ENCODE peak calls at places on chromosomes 3 and 15, in eight cellular contexts. P is heart right ventricle; A is pancreas; E is cardiac muscle cell; I is GM23338; S is CD8-positive, alpha-beta T cell; Z is IMR-90; Q is H9. X is an unnamed sample.

GRCh38 chr3:98561727-98562521 is 30.1 kb downstream of the GPR15 start:
- DNase-seq in I (no peak), P (no peak), A (no peak), S (no peak), Q (no peak), Z (peak; percentile 12), E (no peak), X (no peak)

GRCh38 chr3:195153121-195153520 is 117.8 kb downstream of the XXYLT1 start:
- DNase-seq in S (no peak), P (peak; percentile 42), Q (peak; percentile 47), Z (peak; percentile 17), E (no peak), A (no peak), I (peak; percentile 65), X (no peak)

GRCh38 chr3:23077126-23077525 is 126.0 kb upstream of the UBE2E2 start:
- DNase-seq in P (no peak), I (no peak), S (no peak), Q (no peak), A (no peak), Z (no peak), E (no peak), X (peak; percentile 25)

GRCh38 chr15:41957021-41957897 is 15.1 kb downstream of the EHD4 start:
- DNase-seq in E (peak; percentile 39), Q (no peak), Z (peak; percentile 38), P (no peak), I (no peak), A (no peak), S (no peak), X (no peak)

GRCh38 chr3:193905541-193905940 is 230.4 kb upstream of the HES1 start:
- DNase-seq in S (no peak), Z (no peak), A (no peak), E (no peak), I (no peak), P (no peak), Q (no peak), X (no peak)

GRCh38 chr15:91385301-91385700 is 285.2 kb downstream of the SV2B start:
- DNase-seq in P (no peak), E (peak; percentile 29), Q (no peak), S (no peak), Z (no peak), I (no peak), A (no peak), X (peak; percentile 88)

GRCh38 chr3:170483485-170484262 is 65.0 kb downstream of the CLDN11 start:
- DNase-seq in E (no peak), P (no peak), S (no peak), A (no peak), Q (peak; percentile 40), Z (no peak), I (peak; percentile 44), X (no peak)

GRCh38 chr15:68801572-68802148 is 19.0 kb downstream of the ANP32A start:
- DNase-seq in A (no peak), I (no peak), S (no peak), E (no peak), P (no peak), Q (no peak), Z (no peak), X (no peak)

GRCh38 chr3:46427929-46428833 is 21.1 kb downstream of the CCRL2 start:
- DNase-seq in Z (no peak), S (no peak), E (no peak), P (peak; percentile 29), Q (no peak), I (no peak), A (no peak), X (no peak)

GRCh38 chr15:66838671-66839239 is 136.7 kb downstream of the SMAD6 start:
- DNase-seq in E (peak; percentile 71), S (no peak), Z (peak; percentile 71), A (no peak), P (no peak), Q (no peak), I (peak; percentile 60), X (no peak)

GRCh38 chr3:114714237-114714636 is 420.4 kb downstream of the TIGIT start:
- DNase-seq in I (peak; percentile 36), A (no peak), S (no peak), Q (no peak), Z (no peak), E (no peak), P (no peak), X (no peak)

GRCh38 chr15:45181491-45182285 is 6.1 kb downstream of the SHF start:
- DNase-seq in Z (no peak), I (peak; percentile 35), Q (no peak), S (no peak), A (no peak), E (no peak), P (no peak), X (no peak)

GRCh38 chr15:43280996-43281395 is 14.3 kb upstream of the TGM5 start:
- DNase-seq in Q (no peak), E (no peak), P (no peak), A (no peak), Z (no peak), I (no peak), S (no peak), X (no peak)

GRCh38 chr3:172101107-172101506 is 61.7 kb downstream of the FNDC3B start:
- DNase-seq in I (no peak), P (no peak), A (no peak), Z (no peak), E (no peak), S (no peak), Q (no peak), X (no peak)
- H3K27ac ChIP-seq in I (no peak overlapping the region), P (no peak overlapping the region), A (no peak overlapping the region), Z (no peak overlapping the region), E (peak overlapping the region; percentile 82), S (no peak overlapping the region), Q (no peak overlapping the region), X (no peak overlapping the region)

GRCh38 chr3:196646736-196647216 is 7.3 kb downstream of the NRROS start:
- DNase-seq in S (no peak), E (no peak), Q (no peak), P (no peak), I (no peak), A (no peak), Z (no peak), X (no peak)
- H3K4me1 ChIP-seq in S (peaks cover 29% of the 10 kb centered on the region), E (no peaks in the 10 kb centered on the region), Q (peaks cover 14% of the 10 kb centered on the region), P (peaks cover 17% of the 10 kb centered on the region), I (peaks cover 36% of the 10 kb centered on the region), A (no peaks in the 10 kb centered on the region), Z (peaks cover 2% of the 10 kb centered on the region), X (peaks cover 4% of the 10 kb centered on the region)

DNA sequence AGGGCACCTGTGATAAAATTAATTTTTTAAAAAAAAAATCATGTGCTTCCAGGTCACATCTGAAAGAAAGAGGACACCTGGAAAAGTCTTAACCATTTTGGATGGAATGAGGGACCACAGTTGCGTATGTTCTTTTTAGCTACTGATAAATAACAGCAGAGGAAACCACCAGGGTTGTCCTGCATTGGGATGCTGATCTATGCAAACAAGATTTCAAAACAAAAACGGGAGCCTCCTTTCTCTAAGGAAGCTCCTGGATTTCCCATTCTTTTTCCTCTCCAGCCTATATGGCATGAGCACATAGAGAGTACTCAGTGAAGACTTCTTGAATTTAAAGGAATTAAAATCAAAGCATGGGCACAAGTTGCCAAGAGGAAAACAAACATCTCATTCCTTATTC is 145.6 kb upstream of the THBS1 start:
- DNase-seq in S (no peak), P (no peak), E (no peak), Q (no peak), A (no peak), I (peak; percentile 24), Z (no peak), X (no peak)
- H3K27ac ChIP-seq in S (no peak overlapping the region), P (peak overlapping the region; percentile 63), E (peak overlapping the region; percentile 15), Q (no peak overlapping the region), A (no peak overlapping the region), I (peak overlapping the region; percentile 15), Z (no peak overlapping the region), X (no peak overlapping the region)

GRCh38 chr3:128784228-128784627 is 58.2 kb downstream of the RAB7A start:
- DNase-seq in E (peak; percentile 26), Q (peak; percentile 83), Z (no peak), P (peak; percentile 62), A (no peak), I (peak; percentile 86), S (peak; percentile 17), X (no peak)
- H3K4me1 ChIP-seq in E (peaks cover 46% of the 10 kb centered on the region), Q (peaks cover 7% of the 10 kb centered on the region), Z (peaks cover 27% of the 10 kb centered on the region), P (peaks cover 100% of the 10 kb centered on the region), A (peaks cover 6% of the 10 kb centered on the region), I (peaks cover 32% of the 10 kb centered on the region), S (peaks cover 54% of the 10 kb centered on the region), X (peaks cover 28% of the 10 kb centered on the region)

DNA sequence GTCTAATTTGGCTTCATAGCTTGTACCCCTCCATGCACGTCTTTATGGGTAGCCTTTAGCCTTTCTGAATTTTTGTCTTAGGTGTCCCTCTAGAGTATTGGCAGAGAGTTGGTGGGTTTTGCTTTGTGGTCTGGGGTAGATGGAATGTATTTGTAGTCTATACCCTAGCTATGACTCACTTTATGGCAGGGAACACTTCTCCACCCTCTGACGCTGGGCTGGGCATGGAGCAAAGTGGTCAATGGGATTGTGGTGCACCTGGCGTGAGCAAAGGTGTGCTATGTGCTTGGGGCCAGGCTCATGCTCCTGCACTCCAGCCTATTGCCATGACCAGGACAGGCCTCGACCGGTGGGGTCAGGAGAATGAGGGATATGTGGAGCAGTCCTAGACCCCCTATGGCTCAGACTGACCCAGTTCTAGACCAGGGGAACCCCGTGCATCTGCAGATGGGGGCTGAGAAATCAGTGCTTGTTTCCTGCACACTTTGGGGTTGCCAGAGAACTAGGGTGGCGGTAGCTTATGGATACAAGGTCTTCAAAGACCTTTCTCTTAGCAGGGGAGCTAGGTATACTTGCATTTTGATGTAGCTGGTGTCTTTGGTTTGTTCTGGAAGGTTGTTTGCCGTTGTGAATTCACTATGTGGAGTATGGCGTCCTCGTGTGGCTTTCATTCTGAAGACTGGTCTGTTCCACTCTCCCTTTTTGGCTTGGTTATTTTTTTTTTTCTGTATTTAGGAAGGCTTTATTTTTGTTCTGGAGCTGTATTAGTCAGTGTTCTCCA is 49.4 kb upstream of the RPL32 start:
- DNase-seq in E (no peak), Q (no peak), I (no peak), Z (no peak), A (no peak), P (no peak), S (no peak), X (no peak)
- H3K27ac ChIP-seq in E (no peak overlapping the region), Q (no peak overlapping the region), I (no peak overlapping the region), Z (no peak overlapping the region), A (no peak overlapping the region), P (no peak overlapping the region), S (no peak overlapping the region), X (no peak overlapping the region)